ENCODE peak calls at places on chromosomes 5 and 9, in seven cellular contexts. N, V, X, G, M, H and K are unnamed samples.

GRCh38 chr5:167964529-167964928 is 326.9 kb upstream of the WWC1 start:
- DNase-seq in N (no peak), V (no peak), X (no peak), G (no peak), M (no peak), H (no peak), K (no peak)

GRCh38 chr5:56951946-56952691 is at the start of gene MIER3:
- DNase-seq in N (peak), V (peak), X (peak), G (peak), M (peak), H (peak), K (peak)

GRCh38 chr9:106846847-106847246 is 16.1 kb upstream of the ZNF462 start:
- DNase-seq in N (no peak), V (no peak), X (no peak), G (peak), M (no peak), H (no peak), K (no peak)

GRCh38 chr9:133238272-133238850 is 29.3 kb upstream of the OBP2B start:
- DNase-seq in N (no peak), V (peak), X (no peak), G (peak), M (peak), H (peak), K (peak)

GRCh38 chr5:181224390-181225234 is 1.5 kb downstream of the TRIM41 start:
- DNase-seq in N (no peak), V (no peak), X (no peak), G (no peak), M (no peak), H (peak), K (no peak)

GRCh38 chr9:35114113-35114847 is 1.4 kb downstream of the ATOSB start:
- DNase-seq in N (peak), V (peak), X (peak), G (peak), M (peak), H (peak), K (peak)

GRCh38 chr5:138831703-138832102 is 43.4 kb downstream of the LRRTM2 start:
- DNase-seq in N (no peak), V (no peak), X (no peak), G (no peak), M (no peak), H (no peak), K (no peak)

GRCh38 chr5:130580264-130580663 is 584.8 kb downstream of the HINT1 start:
- DNase-seq in N (no peak), V (no peak), X (no peak), G (no peak), M (no peak), H (no peak), K (no peak)

GRCh38 chr9:131273146-131273545 is 3.2 kb downstream of the FAM78A start:
- DNase-seq in N (no peak), V (peak), X (no peak), G (no peak), M (no peak), H (peak), K (no peak)

GRCh38 chr5:116922532-116922931 is 347.9 kb upstream of the SEMA6A start:
- DNase-seq in N (no peak), V (no peak), X (no peak), G (no peak), M (no peak), H (no peak), K (no peak)

GRCh38 chr5:40386293-40386692 is 293.4 kb upstream of the PTGER4 start:
- DNase-seq in N (no peak), V (no peak), X (no peak), G (peak), M (no peak), H (peak), K (no peak)

GRCh38 chr5:72634444-72634843 is 127.2 kb upstream of the ZNF366 start:
- DNase-seq in N (no peak), V (no peak), X (no peak), G (no peak), M (no peak), H (no peak), K (no peak)

GRCh38 chr5:160165137-160166068 is 46.2 kb upstream of the PWWP2A start:
- DNase-seq in N (no peak), V (peak), X (peak), G (peak), M (no peak), H (no peak), K (no peak)

GRCh38 chr9:26510137-26510536 is 382.5 kb downstream of the CAAP1 start:
- DNase-seq in N (no peak), V (no peak), X (no peak), G (no peak), M (no peak), H (no peak), K (no peak)

GRCh38 chr5:168287362-168287761 is 4.1 kb upstream of the WWC1 start:
- DNase-seq in N (no peak), V (no peak), X (no peak), G (no peak), M (no peak), H (no peak), K (no peak)

GRCh38 chr9:128523199-128523925 is 18.8 kb downstream of the GLE1 start:
- DNase-seq in N (no peak), V (no peak), X (peak), G (peak), M (no peak), H (no peak), K (no peak)

GRCh38 chr9:20987521-20987920 is 43.9 kb downstream of the HACD4 start:
- DNase-seq in N (no peak), V (no peak), X (no peak), G (no peak), M (no peak), H (no peak), K (no peak)

GRCh38 chr5:65485405-65485804 is 3.7 kb upstream of the ADAMTS6 start:
- DNase-seq in N (no peak), V (no peak), X (no peak), G (no peak), M (no peak), H (no peak), K (no peak)

GRCh38 chr5:150999704-151000452 is 20.5 kb upstream of the GPX3 start:
- DNase-seq in N (no peak), V (peak), X (peak), G (peak), M (no peak), H (no peak), K (no peak)

GRCh38 chr9:121395558-121395957 is 25.5 kb upstream of the STOM start:
- DNase-seq in N (no peak), V (no peak), X (no peak), G (no peak), M (no peak), H (no peak), K (no peak)

GRCh38 chr5:45171563-45171962 is 362.8 kb downstream of the MRPS30 start:
- DNase-seq in N (no peak), V (no peak), X (no peak), G (no peak), M (no peak), H (no peak), K (no peak)

GRCh38 chr9:72442212-72442607 is 77.2 kb upstream of the ZFAND5 start:
- DNase-seq in N (no peak), V (no peak), X (peak), G (peak), M (no peak), H (peak), K (no peak)

GRCh38 chr5:148857474-148857873 is 31.1 kb downstream of the ADRB2 start:
- DNase-seq in N (no peak), V (no peak), X (no peak), G (no peak), M (no peak), H (no peak), K (no peak)

GRCh38 chr9:88776717-88777497 is 214.4 kb upstream of the S1PR3 start:
- DNase-seq in N (no peak), V (no peak), X (peak), G (peak), M (no peak), H (no peak), K (no peak)

GRCh38 chr5:37501152-37501551 is 122.0 kb downstream of the WDR70 start:
- DNase-seq in N (no peak), V (no peak), X (no peak), G (no peak), M (no peak), H (no peak), K (no peak)

GRCh38 chr9:80158150-80158549 is 586.4 kb downstream of the TLE4 start:
- DNase-seq in N (no peak), V (no peak), X (no peak), G (no peak), M (no peak), H (no peak), K (no peak)

GRCh38 chr5:9239071-9239470 is 306.8 kb downstream of the SEMA5A start:
- DNase-seq in N (no peak), V (no peak), X (no peak), G (peak), M (no peak), H (no peak), K (no peak)

GRCh38 chr9:109289931-109290330 is 30.9 kb downstream of the EPB41L4B start:
- DNase-seq in N (no peak), V (no peak), X (no peak), G (no peak), M (no peak), H (no peak), K (no peak)

GRCh38 chr5:137304227-137304874 is 194.8 kb downstream of the SPOCK1 start:
- DNase-seq in N (no peak), V (no peak), X (no peak), G (no peak), M (no peak), H (no peak), K (no peak)

GRCh38 chr9:137295313-137296213 is 6.5 kb downstream of the NRARP start:
- DNase-seq in N (peak), V (no peak), X (no peak), G (no peak), M (no peak), H (peak), K (peak)

GRCh38 chr5:82413302-82414042 is 135.3 kb upstream of the RPS23 start:
- DNase-seq in N (no peak), V (no peak), X (peak), G (peak), M (no peak), H (no peak), K (no peak)

GRCh38 chr5:29208026-29208425 is 1985.5 kb upstream of the CDH6 start:
- DNase-seq in N (no peak), V (no peak), X (peak), G (peak), M (no peak), H (no peak), K (no peak)

GRCh38 chr5:82467006-82467561 is 188.9 kb upstream of the RPS23 start:
- DNase-seq in N (no peak), V (peak), X (peak), G (peak), M (no peak), H (no peak), K (no peak)

GRCh38 chr9:19022206-19022605 is 10.8 kb downstream of the SAXO1 start:
- DNase-seq in N (no peak), V (no peak), X (no peak), G (no peak), M (no peak), H (no peak), K (no peak)

GRCh38 chr5:129448654-129449053 is 11.4 kb upstream of the ADAMTS19 start:
- DNase-seq in N (no peak), V (no peak), X (no peak), G (no peak), M (no peak), H (no peak), K (no peak)

GRCh38 chr9:77447646-77448045 is 200.5 kb downstream of the GNA14 start:
- DNase-seq in N (no peak), V (no peak), X (no peak), G (no peak), M (no peak), H (no peak), K (no peak)

GRCh38 chr9:136438909-136439549 is 616 bp downstream of the INPP5E start:
- DNase-seq in N (peak), V (no peak), X (no peak), G (peak), M (peak), H (peak), K (peak)

GRCh38 chr5:4563400-4563799 is 576.7 kb upstream of the ADAMTS16 start:
- DNase-seq in N (no peak), V (no peak), X (no peak), G (no peak), M (no peak), H (no peak), K (no peak)

GRCh38 chr5:76305264-76305663 is 97.8 kb upstream of the IQGAP2 start:
- DNase-seq in N (no peak), V (no peak), X (no peak), G (no peak), M (no peak), H (no peak), K (no peak)

GRCh38 chr5:35656721-35657120 is 39.1 kb downstream of the SPEF2 start:
- DNase-seq in N (no peak), V (no peak), X (peak), G (no peak), M (no peak), H (no peak), K (no peak)